ENCODE peak calls at places on chromosomes 13 and 19, in seven cellular contexts. G, S, L, W, T, O and I are unnamed samples.

GRCh38 chr19:54952591-54953344 is 5.4 kb upstream of the NLRP7 start:
- DNase-seq in O (no peak), W (no peak), G (no peak), L (peak; percentile 58), S (no peak), T (no peak), I (no peak)

GRCh38 chr19:5799247-5800241 is 5.3 kb upstream of the NRTN start:
- DNase-seq in S (no peak), O (no peak), W (no peak), G (no peak), L (no peak), T (no peak), I (no peak)

GRCh38 chr19:731000-731399 is 19.9 kb upstream of the MISP start:
- DNase-seq in L (no peak), G (no peak), S (no peak), O (no peak), T (no peak), W (no peak), I (no peak)

GRCh38 chr13:73870970-73871935 is 263.0 kb downstream of the KLF12 start:
- DNase-seq in L (no peak), T (no peak), W (peak; percentile 43), O (no peak), S (no peak), G (no peak), I (no peak)

GRCh38 chr13:41148421-41149283 is 16.1 kb upstream of the KBTBD6 start:
- DNase-seq in W (no peak), G (no peak), O (no peak), S (no peak), T (no peak), L (no peak), I (no peak)

GRCh38 chr19:35045667-35046300 is 4.3 kb downstream of the HPN start:
- DNase-seq in W (peak; percentile 14), S (no peak), L (peak; percentile 55), G (no peak), T (no peak), O (peak; percentile 95), I (no peak)

GRCh38 chr13:45310341-45311138 is 30.4 kb downstream of the TPT1 start:
- DNase-seq in O (no peak), T (no peak), G (no peak), W (no peak), S (no peak), L (no peak), I (no peak)

GRCh38 chr13:80215368-80215767 is 125.6 kb downstream of the SPRY2 start:
- DNase-seq in G (no peak), O (no peak), T (no peak), L (no peak), S (no peak), W (no peak), I (no peak)

GRCh38 chr19:5125797-5126497 is 157.0 kb downstream of the KDM4B start:
- DNase-seq in S (no peak), O (no peak), W (no peak), G (no peak), T (no peak), L (peak; percentile 51), I (no peak)

GRCh38 chr19:7637374-7638256 is 705 bp downstream of the STXBP2 start:
- DNase-seq in T (peak; percentile 70), L (peak; percentile 36), O (peak; percentile 25), S (peak; percentile 21), W (no peak), G (peak; percentile 67), I (no peak)

GRCh38 chr13:112908342-112908741 is 60.7 kb upstream of the MCF2L start:
- DNase-seq in L (no peak), O (no peak), T (no peak), S (no peak), W (no peak), G (no peak), I (no peak)

GRCh38 chr13:100542546-100543156 is 45.9 kb downstream of the GGACT start:
- DNase-seq in O (peak; percentile 11), W (no peak), S (no peak), T (peak; percentile 40), G (no peak), L (no peak), I (peak; percentile 47)

GRCh38 chr19:54114340-54114826 is 1.1 kb downstream of the TFPT start:
- DNase-seq in O (no peak), S (peak; percentile 52), W (no peak), L (peak; percentile 29), G (peak; percentile 43), T (no peak), I (no peak)

GRCh38 chr19:50890422-50891252 is 17.4 kb downstream of the KLK2 start:
- DNase-seq in L (no peak), T (no peak), W (no peak), O (peak; percentile 39), S (no peak), G (no peak), I (no peak)

GRCh38 chr19:11539495-11540365 is 1.1 kb downstream of the CNN1 start:
- DNase-seq in G (no peak), W (peak; percentile 77), L (peak; percentile 61), S (no peak), T (no peak), O (no peak), I (no peak)

GRCh38 chr19:18894254-18895037 is 1.5 kb downstream of the CERS1 start:
- DNase-seq in G (no peak), L (peak; percentile 85), T (no peak), O (peak; percentile 18), S (no peak), W (peak; percentile 42), I (no peak)

GRCh38 chr19:18865973-18866799 is 29.8 kb downstream of the CERS1 start:
- DNase-seq in G (peak; percentile 76), W (peak; percentile 71), S (peak; percentile 55), L (peak; percentile 85), T (no peak), O (peak; percentile 58), I (no peak)

GRCh38 chr19:18478545-18479311 is 40.8 kb upstream of the ISYNA1 start:
- DNase-seq in G (peak; percentile 66), S (peak; percentile 66), O (peak; percentile 83), T (peak; percentile 93), L (no peak), W (peak; percentile 86), I (no peak)

GRCh38 chr19:10991076-10991475 is 30.2 kb downstream of the SMARCA4 start:
- DNase-seq in L (no peak), T (no peak), W (no peak), S (no peak), G (no peak), O (no peak), I (no peak)

GRCh38 chr19:18844806-18845329 is 13.1 kb downstream of the UPF1 start:
- DNase-seq in W (no peak), L (no peak), G (no peak), T (no peak), S (no peak), O (no peak), I (no peak)

GRCh38 chr13:43331676-43332075 is 308.3 kb downstream of the DNAJC15 start:
- DNase-seq in T (no peak), W (no peak), G (no peak), O (no peak), L (peak; percentile 24), S (no peak), I (no peak)

GRCh38 chr13:43328907-43329306 is 305.5 kb downstream of the DNAJC15 start:
- DNase-seq in W (no peak), G (no peak), S (no peak), O (no peak), T (no peak), L (no peak), I (no peak)

GRCh38 chr13:43333176-43333575 is 309.8 kb downstream of the DNAJC15 start:
- DNase-seq in T (no peak), L (no peak), G (no peak), O (no peak), S (no peak), W (no peak), I (no peak)

GRCh38 chr13:43326100-43326499 is 302.7 kb downstream of the DNAJC15 start:
- DNase-seq in T (no peak), O (no peak), G (no peak), L (no peak), S (no peak), W (no peak), I (no peak)

DNA sequence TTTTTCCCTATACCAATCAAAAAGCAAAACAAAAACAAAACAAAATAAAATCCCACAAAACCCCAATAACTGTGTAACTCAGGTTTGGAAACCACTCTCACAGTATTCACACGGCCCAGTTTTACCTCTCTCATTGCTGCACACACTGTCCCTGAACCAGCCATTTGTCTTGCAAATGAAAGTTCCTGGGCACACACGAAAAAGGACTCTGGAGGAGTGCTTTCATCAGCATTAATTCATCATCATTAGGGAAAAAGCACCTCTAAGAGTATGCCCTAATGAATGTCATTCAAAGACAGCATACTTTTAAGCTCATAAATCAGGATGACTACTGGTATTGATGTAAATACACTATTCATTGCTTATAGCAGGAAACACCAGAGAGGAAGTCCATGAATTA is 306.3 kb downstream of the DNAJC15 start:
- DNase-seq in L (no peak), O (no peak), T (no peak), S (no peak), G (no peak), W (no peak), I (no peak)
- H3K4me1 ChIP-seq in L (peaks cover 18% of the 10 kb centered on the region), O (no peaks in the 10 kb centered on the region), T (no peaks in the 10 kb centered on the region), S (no peaks in the 10 kb centered on the region), G (no peaks in the 10 kb centered on the region), W (no peaks in the 10 kb centered on the region), I (no peaks in the 10 kb centered on the region)

GRCh38 chr19:49468746-49469447 is 5.1 kb upstream of the FLT3LG start:
- DNase-seq in W (peak; percentile 83), O (no peak), L (peak; percentile 94), T (peak; percentile 97), S (peak; percentile 87), G (peak; percentile 67), I (no peak)
- H3K4me3 ChIP-seq in W (no peak overlapping the region), O (no peak overlapping the region), L (no peak overlapping the region), T (no peak overlapping the region), S (peak overlapping the region; percentile 34), G (no peak overlapping the region), I (no peak overlapping the region)

DNA sequence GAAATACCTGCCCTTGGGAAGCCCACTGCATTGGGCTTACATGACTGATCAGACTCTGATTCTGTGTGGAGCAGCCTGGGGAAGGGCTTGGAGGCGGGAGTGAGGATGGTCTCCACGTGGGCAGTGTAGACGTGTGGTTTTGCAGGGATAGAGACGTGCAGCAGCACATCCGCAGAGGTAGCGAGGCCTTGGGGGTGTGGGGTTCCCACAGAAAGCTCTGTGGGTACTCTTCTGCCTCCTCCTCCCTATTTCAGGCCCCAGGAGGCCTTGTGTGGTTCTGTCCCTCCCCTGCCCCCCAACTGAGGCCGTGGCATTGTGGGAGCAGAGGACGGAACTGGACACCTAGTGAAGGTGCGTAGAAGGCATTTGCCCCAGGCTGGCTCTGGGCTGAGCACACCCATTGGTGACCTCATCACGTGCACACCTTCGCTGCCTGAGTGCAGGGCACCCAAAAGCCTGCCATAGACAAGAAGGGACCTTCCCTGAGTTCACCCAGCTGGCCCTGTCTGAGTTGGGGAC is 28.9 kb downstream of the PPP1R37 start:
- DNase-seq in S (no peak), O (no peak), G (no peak), L (no peak), T (no peak), W (no peak), I (no peak)
- H3K4me1 ChIP-seq in S (peaks cover 24% of the 10 kb centered on the region), O (no peaks in the 10 kb centered on the region), G (peaks cover 40% of the 10 kb centered on the region), L (peaks cover 11% of the 10 kb centered on the region), T (peaks cover 20% of the 10 kb centered on the region), W (peaks cover 2% of the 10 kb centered on the region), I (peaks cover 56% of the 10 kb centered on the region)

DNA sequence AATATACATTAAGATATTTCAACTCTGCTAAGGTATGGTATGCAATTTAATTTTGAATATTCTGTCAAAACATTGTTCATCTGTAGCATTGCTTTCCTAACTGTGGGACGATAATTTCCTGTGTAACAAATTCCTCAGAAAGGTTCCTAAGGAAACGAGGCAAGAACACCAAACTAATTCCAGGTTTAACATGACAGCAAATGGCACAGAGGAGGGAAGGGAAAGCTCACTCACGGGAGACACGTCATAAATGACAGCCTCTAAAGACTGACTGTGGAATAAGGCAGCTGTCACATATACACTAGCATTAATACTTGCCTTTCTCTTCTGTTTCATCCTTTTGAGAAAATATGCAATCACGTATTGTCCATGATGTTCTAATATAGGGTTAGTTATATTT is 380.6 kb downstream of the LIG4 start:
- DNase-seq in S (no peak), O (no peak), T (no peak), W (no peak), L (no peak), G (no peak), I (no peak)
- H3K4me3 ChIP-seq in S (no peak overlapping the region), O (no peak overlapping the region), T (no peak overlapping the region), W (no peak overlapping the region), L (no peak overlapping the region), G (no peak overlapping the region), I (no peak overlapping the region)